ENCODE peak calls at places on chromosomes 16 and 17, in six cellular contexts. D is Peyer's patch, X is HepG2, F is prostate gland, W is upper lobe of left lung, Y is uterus. Z is an unnamed sample.

GRCh38 chr17:65374966-65375365 is 186.5 kb downstream of the AXIN2 start:
- DNase-seq in D (no peak), X (no peak), F (no peak), W (no peak), Y (no peak), Z (no peak)

GRCh38 chr16:89581861-89582563 is 6.5 kb downstream of the CPNE7 start:
- DNase-seq in D (no peak), X (peak; percentile 71), F (peak; percentile 73), W (peak; percentile 64), Y (no peak), Z (no peak)

GRCh38 chr16:11668590-11669379 is 530 bp downstream of the SNN start:
- DNase-seq in D (no peak), X (no peak), F (no peak), W (no peak), Y (peak; percentile 48), Z (no peak)

GRCh38 chr16:86033971-86034370 is 135.0 kb downstream of the IRF8 start:
- DNase-seq in D (no peak), X (no peak), F (no peak), W (no peak), Y (no peak), Z (no peak)

GRCh38 chr17:82266142-82266541 is 7.4 kb downstream of the CSNK1D start:
- DNase-seq in D (no peak), X (no peak), F (no peak), W (no peak), Y (no peak), Z (no peak)

GRCh38 chr16:28063611-28064061 is at the start of gene GSG1L:
- DNase-seq in D (no peak), X (no peak), F (no peak), W (no peak), Y (no peak), Z (no peak)

GRCh38 chr16:22323173-22323997 is 26.2 kb downstream of the POLR3E start:
- DNase-seq in D (no peak), X (no peak), F (no peak), W (no peak), Y (no peak), Z (no peak)

GRCh38 chr16:46894011-46894672 is 10.0 kb downstream of the GPT2 start:
- DNase-seq in D (no peak), X (no peak), F (peak; percentile 47), W (no peak), Y (no peak), Z (no peak)

GRCh38 chr17:49579522-49579921 is 3.9 kb downstream of the NXPH3 start:
- DNase-seq in D (no peak), X (no peak), F (no peak), W (no peak), Y (no peak), Z (no peak)

GRCh38 chr17:49582789-49583188 is 7.1 kb downstream of the NXPH3 start:
- DNase-seq in D (no peak), X (no peak), F (no peak), W (no peak), Y (no peak), Z (no peak)

GRCh38 chr16:66418165-66418962 is 8.7 kb upstream of the BEAN1 start:
- DNase-seq in D (no peak), X (no peak), F (no peak), W (no peak), Y (no peak), Z (no peak)

GRCh38 chr17:44747566-44747965 is 11.2 kb upstream of the ADAM11 start:
- DNase-seq in D (no peak), X (no peak), F (no peak), W (no peak), Y (no peak), Z (no peak)

GRCh38 chr17:41687828-41688640 is 651 bp upstream of the EIF1 start:
- DNase-seq in D (peak; percentile 82), X (peak; percentile 74), F (peak; percentile 54), W (peak; percentile 71), Y (peak; percentile 58), Z (peak; percentile 79)

GRCh38 chr16:85738878-85739715 is 11.8 kb downstream of the C16orf74 start:
- DNase-seq in D (no peak), X (no peak), F (no peak), W (no peak), Y (no peak), Z (no peak)

GRCh38 chr16:3460585-3460984 is 17.1 kb downstream of the NAA60 start:
- DNase-seq in D (no peak), X (no peak), F (no peak), W (no peak), Y (no peak), Z (no peak)

GRCh38 chr16:87057951-87058560 is 259.1 kb downstream of the C16orf95 start:
- DNase-seq in D (no peak), X (no peak), F (no peak), W (no peak), Y (no peak), Z (no peak)

GRCh38 chr16:8194795-8195194 is 395.5 kb downstream of the TMEM114 start:
- DNase-seq in D (no peak), X (no peak), F (no peak), W (no peak), Y (no peak), Z (no peak)

GRCh38 chr17:35099929-35100328 is 19.7 kb downstream of the RAD51D start:
- DNase-seq in D (no peak), X (no peak), F (no peak), W (no peak), Y (no peak), Z (no peak)

GRCh38 chr17:82350182-82351030 is 8.6 kb upstream of the TEX19 start:
- DNase-seq in D (peak; percentile 53), X (no peak), F (no peak), W (no peak), Y (no peak), Z (no peak)

GRCh38 chr17:83175551-83176271 is 96.3 kb downstream of the METRNL start:
- DNase-seq in D (peak; percentile 9), X (no peak), F (no peak), W (no peak), Y (no peak), Z (peak; percentile 30)

GRCh38 chr17:36851230-36851629 is 86.0 kb upstream of the LHX1 start:
- DNase-seq in D (no peak), X (peak; percentile 19), F (no peak), W (no peak), Y (no peak), Z (no peak)

GRCh38 chr17:28712037-28712704 is 483 bp upstream of the PROCA1 start:
- DNase-seq in D (peak; percentile 67), X (no peak), F (no peak), W (peak; percentile 55), Y (peak; percentile 52), Z (no peak)

GRCh38 chr17:59899099-59899498 is 6.2 kb downstream of the RPS6KB1 start:
- DNase-seq in D (no peak), X (no peak), F (no peak), W (no peak), Y (no peak), Z (no peak)

GRCh38 chr17:2125013-2125535 is 70.2 kb downstream of the HIC1 start:
- DNase-seq in D (no peak), X (no peak), F (no peak), W (no peak), Y (no peak), Z (no peak)

DNA sequence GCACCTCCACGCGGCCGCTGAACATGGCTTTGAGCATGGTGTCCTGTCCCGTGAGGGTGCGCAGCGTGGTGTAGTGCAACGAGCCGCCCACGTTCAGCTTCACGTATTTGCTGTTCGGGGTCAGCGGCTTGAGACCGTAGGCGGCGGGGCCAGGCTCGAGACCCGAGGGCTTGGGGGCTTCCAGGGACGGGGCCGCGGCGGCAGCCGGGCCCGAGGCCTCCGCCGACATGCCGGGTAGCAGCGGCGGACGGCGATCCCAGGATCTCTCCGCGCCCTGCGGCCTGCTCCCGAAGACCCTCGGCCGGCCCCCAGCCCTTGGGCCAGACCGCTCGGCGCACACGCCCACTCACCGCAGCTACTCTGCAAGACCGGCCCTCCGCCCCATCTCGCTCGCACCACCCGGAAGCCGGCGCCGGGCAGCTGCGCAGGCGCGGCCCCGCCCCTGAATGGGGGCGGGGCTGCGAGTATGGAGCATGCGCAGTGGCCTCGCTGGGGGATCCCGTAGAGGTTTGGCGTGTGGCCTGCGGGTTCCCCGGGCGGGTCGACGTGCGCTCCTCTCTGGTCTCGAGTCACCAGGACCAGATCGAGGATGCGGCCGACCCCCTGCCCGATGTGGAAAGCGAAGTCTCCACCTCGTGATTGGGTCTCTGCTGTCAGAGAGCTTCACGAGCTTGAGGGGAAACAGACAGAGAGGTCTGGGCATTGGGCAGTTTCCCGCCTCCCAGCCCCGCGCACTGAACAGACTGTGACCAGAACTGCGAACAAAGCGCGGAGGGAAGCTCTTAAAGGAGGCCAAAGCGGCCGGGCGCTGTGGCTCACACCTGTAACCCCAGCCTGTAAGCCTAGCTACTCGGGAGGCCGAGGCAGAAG is at the start of gene KCTD13:
- DNase-seq in D (peak; percentile 84), X (peak; percentile 82), F (peak; percentile 82), W (peak; percentile 90), Y (peak; percentile 91), Z (peak; percentile 76)
- TF ChIP-seq POLR2A in D (peak; percentile 86), X (peak; percentile 99), F (peak; percentile 90), W (peak; percentile 93), Y (peak; percentile 85), Z (peak; percentile 85)

DNA sequence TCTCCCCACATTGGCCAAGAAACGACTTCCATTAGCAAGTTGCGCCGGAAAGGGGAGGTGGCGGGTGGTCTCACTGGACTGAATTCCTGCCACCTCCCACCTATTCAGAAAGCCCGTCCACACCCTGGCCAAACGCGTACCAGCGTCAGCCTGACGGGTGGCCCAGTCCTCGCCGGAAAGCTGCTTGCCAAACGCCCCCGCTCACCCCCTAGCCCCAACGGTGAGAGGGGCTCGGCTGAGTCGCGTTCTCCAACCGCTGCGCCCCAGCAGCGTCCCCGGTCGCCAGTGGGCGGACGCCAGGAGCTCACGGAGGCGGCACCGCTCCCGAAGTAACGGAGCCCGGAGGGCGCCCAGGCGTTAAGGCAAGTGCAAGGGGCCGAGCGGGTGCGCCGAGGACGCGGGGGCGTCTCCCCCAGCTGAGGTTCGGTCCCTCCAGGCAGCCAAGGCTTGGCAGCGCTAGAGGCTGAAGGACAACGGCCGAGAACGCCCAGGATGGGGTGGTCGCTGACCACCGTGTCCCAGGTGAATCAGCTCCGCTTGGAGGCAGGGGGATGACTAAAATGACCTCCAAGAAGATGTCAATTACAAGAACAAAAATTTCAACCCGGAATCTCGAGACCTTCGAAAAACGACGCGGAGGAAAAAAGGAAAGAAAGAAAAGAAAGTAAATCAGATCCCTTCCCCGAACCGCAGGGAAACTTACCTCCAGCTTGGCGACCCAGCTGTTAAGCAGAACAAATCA is 470.9 kb downstream of the SOX9 start:
- DNase-seq in D (no peak), X (peak; percentile 28), F (no peak), W (no peak), Y (no peak), Z (no peak)
- H3K27ac ChIP-seq in D (peak overlapping the region; percentile 86), X (peak overlapping the region; percentile 58), F (no peak overlapping the region), W (no peak overlapping the region), Y (no peak overlapping the region), Z (no peak overlapping the region)

GRCh38 chr17:40099627-40100418 is 566 bp downstream of the NR1D1 start:
- DNase-seq in D (no peak), X (no peak), F (no peak), W (no peak), Y (no peak), Z (peak; percentile 43)
- H3K4me1 ChIP-seq in D (peaks cover 21% of the 10 kb centered on the region), X (peaks cover 75% of the 10 kb centered on the region), F (no peaks in the 10 kb centered on the region), W (peaks cover 77% of the 10 kb centered on the region), Y (peaks cover 48% of the 10 kb centered on the region), Z (peaks cover 30% of the 10 kb centered on the region)

DNA sequence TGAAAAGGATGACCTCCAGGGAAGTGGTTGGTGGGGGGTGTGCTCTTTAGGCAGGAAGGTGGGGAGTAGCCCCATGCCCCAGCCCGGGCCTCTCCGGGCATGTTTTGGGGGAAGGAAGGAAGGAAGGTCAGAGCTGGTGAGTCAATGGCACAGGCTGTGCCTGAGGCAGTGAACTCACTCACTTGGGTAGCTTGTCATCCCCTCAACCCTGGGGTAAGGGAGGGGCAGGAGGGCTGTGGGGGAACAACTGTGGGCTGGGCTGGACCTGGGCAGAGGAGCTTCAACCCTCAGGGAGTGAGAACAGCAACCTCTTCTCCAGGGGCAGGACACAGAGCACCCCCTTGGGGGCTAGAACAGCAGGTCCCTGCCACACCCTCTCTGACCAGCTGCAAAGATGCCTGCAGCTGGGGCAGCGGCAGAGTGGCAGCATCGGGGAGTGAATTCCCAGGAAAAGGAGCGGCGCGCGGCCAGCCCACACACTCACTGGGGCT is 6.3 kb downstream of the CSF3 start:
- DNase-seq in D (no peak), X (no peak), F (no peak), W (peak; percentile 55), Y (peak; percentile 61), Z (peak; percentile 72)
- TF ChIP-seq POLR2A in D (no peak), X (no peak), F (no peak), W (no peak), Y (no peak), Z (no peak)